ENCODE peak calls at places on chromosomes 6 and 20, in nine cellular contexts. Y, H, L, F, C, Q, A, O and M are unnamed samples.

GRCh38 chr6:135270676-135271536 is 89.8 kb downstream of the MYB start:
- DNase-seq in Y (no peak), H (no peak), L (no peak), F (no peak), C (peak; percentile 30), Q (no peak), A (no peak), O (no peak), M (no peak)

GRCh38 chr20:53884859-53885654 is 185.3 kb downstream of the BCAS1 start:
- DNase-seq in Y (no peak), H (no peak), L (peak; percentile 63), F (peak; percentile 72), C (peak; percentile 17), Q (peak; percentile 93), A (no peak), O (no peak), M (peak; percentile 31)

GRCh38 chr20:64160536-64161495 is 3.4 kb upstream of the MYT1 start:
- DNase-seq in Y (no peak), H (no peak), L (no peak), F (no peak), C (no peak), Q (no peak), A (no peak), O (no peak), M (no peak)

GRCh38 chr6:142242269-142242668 is 59.5 kb upstream of the ADGRG6 start:
- DNase-seq in Y (peak; percentile 2), H (no peak), L (no peak), F (no peak), C (peak; percentile 57), Q (no peak), A (no peak), O (no peak), M (peak; percentile 18)

GRCh38 chr6:23349521-23350147 is 776.4 kb upstream of the NRSN1 start:
- DNase-seq in Y (peak; percentile 66), H (peak; percentile 45), L (no peak), F (no peak), C (peak; percentile 95), Q (peak; percentile 83), A (no peak), O (no peak), M (peak; percentile 83)

GRCh38 chr6:128464790-128465189 is 55.6 kb downstream of the PTPRK start:
- DNase-seq in Y (no peak), H (no peak), L (no peak), F (no peak), C (peak; percentile 44), Q (no peak), A (no peak), O (no peak), M (no peak)

GRCh38 chr20:13221673-13222318 is 722 bp downstream of the ISM1 start:
- DNase-seq in Y (no peak), H (no peak), L (peak; percentile 81), F (peak; percentile 72), C (peak; percentile 68), Q (peak; percentile 60), A (no peak), O (peak; percentile 42), M (peak; percentile 37)

GRCh38 chr20:49385471-49385870 is 97.0 kb downstream of the KCNB1 start:
- DNase-seq in Y (no peak), H (peak; percentile 68), L (no peak), F (no peak), C (peak; percentile 43), Q (peak; percentile 38), A (no peak), O (peak; percentile 33), M (peak; percentile 33)

GRCh38 chr6:169131356-169131755 is 122.3 kb downstream of the THBS2 start:
- DNase-seq in Y (no peak), H (no peak), L (no peak), F (no peak), C (no peak), Q (no peak), A (no peak), O (no peak), M (no peak)

GRCh38 chr6:27591660-27592059 is 118.8 kb upstream of the ZNF184 start:
- DNase-seq in Y (no peak), H (peak; percentile 74), L (no peak), F (peak; percentile 44), C (peak; percentile 67), Q (peak; percentile 67), A (no peak), O (no peak), M (peak; percentile 71)

GRCh38 chr6:104689551-104690205 is 170.0 kb downstream of the HACE1 start:
- DNase-seq in Y (no peak), H (no peak), L (no peak), F (no peak), C (peak; percentile 63), Q (peak; percentile 71), A (no peak), O (no peak), M (peak; percentile 74)

GRCh38 chr20:9413001-9413400 is 101.4 kb upstream of the LAMP5 start:
- DNase-seq in Y (no peak), H (no peak), L (no peak), F (no peak), C (no peak), Q (no peak), A (no peak), O (no peak), M (no peak)

GRCh38 chr6:6590530-6590929 is 2.0 kb downstream of the LY86 start:
- DNase-seq in Y (no peak), H (no peak), L (no peak), F (no peak), C (no peak), Q (no peak), A (no peak), O (no peak), M (no peak)

GRCh38 chr20:56358600-56359211 is at the start of gene FAM210B:
- DNase-seq in Y (no peak), H (peak; percentile 92), L (peak; percentile 87), F (peak; percentile 86), C (peak; percentile 89), Q (peak; percentile 76), A (peak; percentile 80), O (peak; percentile 84), M (peak; percentile 75)

GRCh38 chr20:3163099-3164042 is 3.7 kb upstream of the FASTKD5 start:
- DNase-seq in Y (no peak), H (no peak), L (no peak), F (no peak), C (no peak), Q (no peak), A (no peak), O (no peak), M (no peak)

GRCh38 chr20:63538204-63539091 is 1.3 kb upstream of the PTK6 start:
- DNase-seq in Y (no peak), H (peak; percentile 73), L (no peak), F (no peak), C (no peak), Q (peak; percentile 32), A (no peak), O (no peak), M (no peak)

GRCh38 chr6:106426258-106426657 is 65.7 kb downstream of the CRYBG1 start:
- DNase-seq in Y (no peak), H (no peak), L (no peak), F (no peak), C (no peak), Q (no peak), A (no peak), O (no peak), M (no peak)

GRCh38 chr6:3879194-3879952 is 30.2 kb downstream of the FAM50B start:
- DNase-seq in Y (no peak), H (no peak), L (no peak), F (no peak), C (no peak), Q (no peak), A (no peak), O (no peak), M (no peak)

GRCh38 chr6:93398723-93399122 is 20.6 kb downstream of the EPHA7 start:
- DNase-seq in Y (no peak), H (no peak), L (no peak), F (no peak), C (no peak), Q (no peak), A (no peak), O (no peak), M (no peak)

GRCh38 chr6:43723737-43724295 is 36.2 kb upstream of the MRPS18A start:
- DNase-seq in Y (peak; percentile 25), H (no peak), L (peak; percentile 79), F (peak; percentile 84), C (peak; percentile 64), Q (peak; percentile 78), A (no peak), O (no peak), M (peak; percentile 50)

GRCh38 chr20:19661717-19662637 is 96.1 kb upstream of the RIN2 start:
- DNase-seq in Y (peak; percentile 48), H (peak; percentile 76), L (peak; percentile 52), F (peak; percentile 68), C (peak; percentile 68), Q (peak; percentile 57), A (peak; percentile 32), O (peak; percentile 57), M (peak; percentile 71)

GRCh38 chr6:130314271-130314670 is 51.5 kb upstream of the TMEM200A start:
- DNase-seq in Y (no peak), H (no peak), L (no peak), F (no peak), C (no peak), Q (no peak), A (no peak), O (no peak), M (no peak)